ENCODE peak calls at places on chromosomes 3 and 15, in six cellular contexts. T, N, H, R, U and G are unnamed samples.

GRCh38 chr15:39530446-39531342 is 50.2 kb upstream of the THBS1 start:
- DNase-seq in R (no peak), U (no peak), T (no peak), H (no peak), N (no peak), G (peak)

GRCh38 chr15:44633603-44634002 is 29.9 kb downstream of the SPG11 start:
- DNase-seq in T (no peak), N (no peak), R (no peak), U (no peak), H (no peak), G (peak)

GRCh38 chr15:67548862-67549651 is 6.6 kb downstream of the MAP2K5 start:
- DNase-seq in T (no peak), H (peak), U (peak), R (no peak), N (no peak), G (no peak)

GRCh38 chr15:94206463-94207167 is 24.7 kb upstream of the MCTP2 start:
- DNase-seq in H (no peak), T (no peak), R (no peak), N (peak), U (no peak), G (peak)

GRCh38 chr3:124928333-124929202 is 6.0 kb downstream of the MUC13 start:
- DNase-seq in U (peak), H (peak), T (no peak), N (peak), R (peak), G (peak)

GRCh38 chr3:141414141-141414689 is 45.9 kb downstream of the ZBTB38 start:
- DNase-seq in N (no peak), H (no peak), U (no peak), T (no peak), R (no peak), G (no peak)

GRCh38 chr3:151459360-151459759 is 1.5 kb downstream of the IGSF10 start:
- DNase-seq in R (no peak), T (no peak), U (no peak), N (no peak), H (no peak), G (no peak)

GRCh38 chr3:29065211-29065785 is 215.6 kb upstream of the RBMS3 start:
- DNase-seq in H (no peak), R (no peak), U (peak), N (no peak), T (peak), G (peak)

GRCh38 chr3:127805026-127805753 is 17.1 kb downstream of the MGLL start:
- DNase-seq in R (no peak), N (no peak), U (no peak), H (no peak), T (no peak), G (no peak)

GRCh38 chr15:78061963-78062427 is 15.5 kb downstream of the TBC1D2B start:
- DNase-seq in T (no peak), N (no peak), H (peak), U (no peak), R (no peak), G (peak)

GRCh38 chr3:16918683-16919025 is 33.9 kb downstream of the PLCL2 start:
- DNase-seq in H (no peak), N (no peak), R (no peak), T (no peak), U (no peak), G (no peak)

GRCh38 chr15:57201578-57201977 is 174.7 kb upstream of the CGNL1 start:
- DNase-seq in H (no peak), N (no peak), U (no peak), T (no peak), R (no peak), G (no peak)

GRCh38 chr3:77071806-77072205 is 31.9 kb downstream of the ROBO2 start:
- DNase-seq in N (no peak), H (no peak), U (no peak), R (no peak), T (no peak), G (no peak)

GRCh38 chr15:33910741-33911140 is 57.6 kb upstream of the CHRM5 start:
- DNase-seq in T (no peak), R (no peak), U (no peak), N (no peak), H (no peak), G (peak)

GRCh38 chr3:88678747-88679146 is 428.7 kb upstream of the EPHA3 start:
- DNase-seq in H (no peak), R (no peak), U (no peak), N (no peak), T (no peak), G (no peak)

GRCh38 chr3:166608132-166608531 is 770.9 kb upstream of the BCHE start:
- DNase-seq in U (no peak), H (no peak), R (no peak), T (no peak), N (no peak), G (no peak)

GRCh38 chr15:88618686-88619085 is 2.5 kb upstream of the AEN start:
- DNase-seq in H (no peak), T (no peak), U (no peak), N (no peak), R (no peak), G (no peak)

GRCh38 chr15:67815036-67815592 is 10.2 kb upstream of the SKOR1 start:
- DNase-seq in U (no peak), T (no peak), H (no peak), R (no peak), N (no peak), G (no peak)

GRCh38 chr3:157136647-157137387 is 23.1 kb downstream of the CCNL1 start:
- DNase-seq in T (peak), U (peak), H (no peak), N (no peak), R (no peak), G (peak)

GRCh38 chr3:118548434-118548833 is 486.2 kb downstream of the IGSF11 start:
- DNase-seq in R (no peak), U (no peak), H (no peak), N (no peak), T (no peak), G (peak)

GRCh38 chr15:56794923-56795329 is 61.6 kb upstream of the ZNF280D start:
- DNase-seq in T (no peak), N (no peak), U (no peak), R (no peak), H (no peak), G (no peak)

GRCh38 chr15:66591322-66591862 is 25.6 kb upstream of the LCTL start:
- DNase-seq in T (peak), N (no peak), H (no peak), U (no peak), R (no peak), G (no peak)

GRCh38 chr3:125310623-125311076 is 64.5 kb downstream of the ZNF148 start:
- DNase-seq in N (peak), R (peak), U (no peak), T (no peak), H (peak), G (no peak)

GRCh38 chr3:11132861-11133260 is 21.4 kb upstream of the HRH1 start:
- DNase-seq in R (no peak), T (no peak), N (no peak), U (no peak), H (no peak), G (no peak)

GRCh38 chr15:39999538-39999937 is 39.4 kb downstream of the SRP14 start:
- DNase-seq in R (no peak), U (no peak), N (no peak), H (no peak), T (no peak), G (no peak)

GRCh38 chr3:193897288-193897687 is 238.7 kb upstream of the HES1 start:
- DNase-seq in U (no peak), T (no peak), H (no peak), R (no peak), N (no peak), G (no peak)

GRCh38 chr3:51319271-51319670 is 65.8 kb upstream of the MANF start:
- DNase-seq in H (no peak), R (no peak), T (no peak), U (no peak), N (no peak), G (no peak)

GRCh38 chr3:27195059-27195458 is 174.1 kb downstream of the NEK10 start:
- DNase-seq in N (no peak), U (no peak), T (no peak), R (no peak), H (no peak), G (peak)

GRCh38 chr3:99681976-99682375 is 43.6 kb downstream of the COL8A1 start:
- DNase-seq in T (no peak), R (no peak), H (no peak), U (no peak), N (no peak), G (no peak)

GRCh38 chr3:116474356-116475200 is 29.3 kb upstream of the LSAMP start:
- DNase-seq in H (no peak), U (peak), N (no peak), T (no peak), R (no peak), G (no peak)

GRCh38 chr15:31472636-31473383 is 146.2 kb downstream of the KLF13 start:
- DNase-seq in H (peak), R (peak), T (no peak), N (peak), U (no peak), G (peak)

GRCh38 chr15:101773496-101774100 is 29.7 kb upstream of the OR4F6 start:
- DNase-seq in R (no peak), H (peak), U (peak), N (no peak), T (no peak), G (no peak)

GRCh38 chr3:171654809-171655208 is 155.5 kb downstream of the PLD1 start:
- DNase-seq in H (no peak), R (no peak), N (no peak), U (no peak), T (no peak), G (peak)

GRCh38 chr15:90871097-90871715 is 2.8 kb downstream of the FURIN start:
- DNase-seq in R (peak), U (peak), T (no peak), N (peak), H (peak), G (peak)

GRCh38 chr3:55523471-55523870 is 36.4 kb upstream of the WNT5A start:
- DNase-seq in T (no peak), U (no peak), N (no peak), R (no peak), H (no peak), G (no peak)

GRCh38 chr3:56800373-56801150 is 1.2 kb downstream of the ARHGEF3 start:
- DNase-seq in U (no peak), T (no peak), R (peak), H (peak), N (peak), G (peak)